ENCODE peak calls at places on chromosomes 13 and 19, in seven cellular contexts. I is tibial nerve; M is CD4-positive, CD25-positive, alpha-beta regulatory T cell; W is CD8-positive, alpha-beta T cell; P is brain microvascular endothelial cell; H is thoracic aorta; X is HCT116. F is an unnamed sample.

GRCh38 chr13:67238277-67238859 is 8.2 kb upstream of the PCDH9 start:
- DNase-seq in I (no peak), M (peak; percentile 35), W (no peak), P (no peak), H (no peak), X (peak; percentile 4), F (no peak)

GRCh38 chr19:11288349-11288748 is 7.6 kb upstream of the TSPAN16 start:
- DNase-seq in I (no peak), M (peak; percentile 15), W (no peak), P (peak; percentile 40), H (no peak), X (no peak), F (no peak)

GRCh38 chr19:322616-323015 is 22.0 kb downstream of the MIER2 start:
- DNase-seq in I (no peak), M (no peak), W (no peak), P (no peak), H (no peak), X (no peak), F (peak; percentile 4)

GRCh38 chr19:34336781-34337271 is 28.2 kb upstream of the GPI start:
- DNase-seq in I (no peak), M (peak; percentile 76), W (peak; percentile 20), P (no peak), H (no peak), X (peak; percentile 8), F (no peak)

GRCh38 chr13:106566682-106567420 is 1.1 kb downstream of the ARGLU1 start:
- DNase-seq in I (peak; percentile 28), M (peak; percentile 64), W (peak; percentile 13), P (peak; percentile 35), H (no peak), X (no peak), F (peak; percentile 63)

GRCh38 chr13:95050800-95051620 is 250.2 kb downstream of the ABCC4 start:
- DNase-seq in I (no peak), M (peak; percentile 19), W (no peak), P (no peak), H (no peak), X (no peak), F (no peak)

GRCh38 chr13:31807090-31807541 is 67.8 kb downstream of the RXFP2 start:
- DNase-seq in I (no peak), M (peak; percentile 16), W (peak; percentile 16), P (no peak), H (no peak), X (no peak), F (no peak)

GRCh38 chr13:42107006-42107405 is 58.6 kb downstream of the DGKH start:
- DNase-seq in I (no peak), M (no peak), W (no peak), P (no peak), H (no peak), X (no peak), F (no peak)

GRCh38 chr19:38715540-38715939 is 28.7 kb downstream of the CAPN12 start:
- DNase-seq in I (no peak), M (no peak), W (no peak), P (no peak), H (peak; percentile 66), X (no peak), F (peak; percentile 91)

GRCh38 chr19:56617531-56617930 is 22.4 kb downstream of the ZNF71 start:
- DNase-seq in I (no peak), M (no peak), W (no peak), P (no peak), H (no peak), X (no peak), F (no peak)

GRCh38 chr19:3817761-3818160 is 31.6 kb upstream of the MATK start:
- DNase-seq in I (no peak), M (no peak), W (no peak), P (no peak), H (no peak), X (no peak), F (no peak)

GRCh38 chr13:27524981-27525975 is 74.9 kb upstream of the MTIF3 start:
- DNase-seq in I (no peak), M (no peak), W (no peak), P (no peak), H (no peak), X (no peak), F (no peak)

GRCh38 chr13:82962422-82962821 is 919.9 kb downstream of the SLITRK1 start:
- DNase-seq in I (no peak), M (no peak), W (no peak), P (peak; percentile 11), H (no peak), X (no peak), F (no peak)

GRCh38 chr13:97298816-97299215 is 76.7 kb downstream of the MBNL2 start:
- DNase-seq in I (no peak), M (no peak), W (no peak), P (no peak), H (no peak), X (no peak), F (no peak)

GRCh38 chr13:76019421-76020044 is 383.4 kb downstream of the LMO7 start:
- DNase-seq in I (no peak), M (no peak), W (no peak), P (no peak), H (no peak), X (peak; percentile 28), F (no peak)

GRCh38 chr13:39401756-39402155 is 201.2 kb downstream of the LHFPL6 start:
- DNase-seq in I (no peak), M (no peak), W (no peak), P (no peak), H (no peak), X (no peak), F (no peak)

GRCh38 chr19:10805075-10805757 is 30.8 kb downstream of the TMED1 start:
- DNase-seq in I (no peak), M (no peak), W (no peak), P (no peak), H (no peak), X (no peak), F (no peak)

GRCh38 chr13:109243311-109243951 is 543.0 kb downstream of the IRS2 start:
- DNase-seq in I (no peak), M (no peak), W (no peak), P (peak; percentile 88), H (no peak), X (peak; percentile 85), F (no peak)

GRCh38 chr13:45055902-45056648 is 64.2 kb upstream of the GTF2F2 start:
- DNase-seq in I (no peak), M (no peak), W (no peak), P (no peak), H (no peak), X (peak; percentile 42), F (no peak)

GRCh38 chr19:33177417-33177976 is 16.6 kb upstream of the LRP3 start:
- DNase-seq in I (no peak), M (peak; percentile 85), W (peak; percentile 66), P (peak; percentile 53), H (peak; percentile 19), X (no peak), F (no peak)

GRCh38 chr13:39699274-39699673 is 43.8 kb downstream of the COG6 start:
- DNase-seq in I (no peak), M (peak; percentile 35), W (no peak), P (no peak), H (no peak), X (no peak), F (no peak)

GRCh38 chr13:57935965-57936364 is 304.4 kb downstream of the PCDH17 start:
- DNase-seq in I (no peak), M (no peak), W (no peak), P (no peak), H (no peak), X (no peak), F (no peak)
- H3K27ac ChIP-seq in I (no peak overlapping the region), M (no peak overlapping the region), W (no peak overlapping the region), P (no peak overlapping the region), H (no peak overlapping the region), X (no peak overlapping the region), F (no peak overlapping the region)

DNA sequence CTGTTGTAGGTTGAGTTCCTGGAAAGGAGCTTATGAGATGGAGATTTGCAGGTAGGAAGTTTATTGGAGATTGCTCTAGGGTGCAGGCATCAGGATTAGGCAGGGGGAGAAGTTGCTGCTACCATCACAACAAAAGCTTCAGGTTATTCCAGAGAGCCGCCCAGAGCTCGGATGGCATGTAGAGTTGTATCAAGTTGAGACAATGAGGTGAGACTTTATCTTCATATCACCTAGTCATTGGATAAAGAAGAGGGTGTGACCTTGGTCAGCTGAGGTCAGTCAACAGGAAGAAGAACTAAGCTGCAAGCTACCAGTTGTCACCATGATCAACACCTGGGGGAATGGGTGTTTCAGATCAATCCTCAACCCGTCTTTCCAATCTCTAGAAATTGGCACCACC is 342.0 kb downstream of the RFC3 start:
- DNase-seq in I (no peak), M (no peak), W (no peak), P (no peak), H (no peak), X (no peak), F (no peak)
- H3K27me3 ChIP-seq in I (no peaks in the 10 kb centered on the region), M (peaks cover 1% of the 10 kb centered on the region), W (no peaks in the 10 kb centered on the region), P (no peaks in the 10 kb centered on the region), H (no peaks in the 10 kb centered on the region), X (no peaks in the 10 kb centered on the region), F (no peaks in the 10 kb centered on the region)

DNA sequence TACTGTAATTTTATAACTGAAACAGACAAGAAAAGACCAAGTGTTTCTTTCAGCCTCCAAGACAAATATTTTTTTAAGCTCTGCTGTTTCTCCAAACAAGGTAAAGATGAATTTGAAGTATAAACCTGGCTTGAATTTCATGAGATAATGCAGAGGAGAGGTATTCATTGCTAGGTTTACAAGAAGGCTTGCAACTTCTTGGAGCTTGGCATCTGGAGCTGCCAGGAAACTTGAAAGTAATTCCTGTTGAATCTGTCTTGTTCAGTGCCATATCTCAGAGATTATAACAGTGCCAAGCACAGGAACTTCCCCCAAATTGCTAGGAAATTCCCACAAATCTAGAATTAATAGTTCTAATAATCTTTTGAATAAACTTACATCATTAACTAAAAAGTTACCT is 70.9 kb downstream of the CDK8 start:
- DNase-seq in I (no peak), M (no peak), W (no peak), P (no peak), H (no peak), X (no peak), F (no peak)
- H3K27ac ChIP-seq in I (no peak overlapping the region), M (no peak overlapping the region), W (no peak overlapping the region), P (no peak overlapping the region), H (no peak overlapping the region), X (no peak overlapping the region), F (no peak overlapping the region)

GRCh38 chr19:48395499-48395898 is 2.0 kb downstream of the GRIN2D start:
- DNase-seq in I (no peak), M (no peak), W (no peak), P (no peak), H (no peak), X (no peak), F (no peak)

GRCh38 chr19:48397636-48398328 is 4.3 kb downstream of the GRIN2D start:
- DNase-seq in I (no peak), M (no peak), W (no peak), P (no peak), H (no peak), X (no peak), F (no peak)

GRCh38 chr19:48396010-48396870 is 2.8 kb downstream of the GRIN2D start:
- DNase-seq in I (no peak), M (no peak), W (no peak), P (no peak), H (no peak), X (no peak), F (no peak)

GRCh38 chr19:48397263-48397635 is 3.8 kb downstream of the GRIN2D start:
- DNase-seq in I (no peak), M (no peak), W (no peak), P (no peak), H (no peak), X (no peak), F (no peak)

DNA sequence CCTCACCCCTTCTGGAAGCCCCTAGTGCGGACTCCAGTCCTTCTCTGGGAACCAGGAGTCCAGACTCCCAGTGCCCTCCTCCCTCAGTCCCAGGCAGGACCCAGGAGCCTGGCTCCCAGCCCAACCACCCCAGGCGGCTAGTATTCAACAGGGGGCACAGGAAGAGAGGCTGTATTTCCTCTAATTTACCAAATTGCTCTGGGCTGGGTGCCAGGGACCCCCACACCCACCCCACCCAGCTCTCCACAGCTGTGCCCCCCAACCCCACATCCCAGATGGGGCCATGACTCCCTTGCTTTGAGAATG is 3.4 kb downstream of the GRIN2D start:
- DNase-seq in I (no peak), M (no peak), W (no peak), P (no peak), H (no peak), X (no peak), F (no peak)
- H3K27me3 ChIP-seq in I (peaks cover 57% of the 10 kb centered on the region), M (peaks cover 5% of the 10 kb centered on the region), W (peaks cover 24% of the 10 kb centered on the region), P (peaks cover 8% of the 10 kb centered on the region), H (peaks cover 21% of the 10 kb centered on the region), X (no peaks in the 10 kb centered on the region), F (peaks cover 4% of the 10 kb centered on the region)